ENCODE peak calls at places on chromosomes 3 and 15, in eight cellular contexts. B, S, J, W, Y, G, M and L are unnamed samples.

GRCh38 chr15:73927003-73927475 is 777 bp downstream of the LOXL1 start:
- DNase-seq in B (no peak), Y (peak; percentile 67), M (peak; percentile 39), G (peak; percentile 85), W (no peak), J (peak; percentile 12), S (no peak), L (peak; percentile 50)

GRCh38 chr3:56321383-56321782 is 146.9 kb downstream of the ERC2 start:
- DNase-seq in M (no peak), W (no peak), G (no peak), J (no peak), Y (no peak), S (no peak), B (no peak), L (no peak)

GRCh38 chr15:41855121-41855941 is 16.7 kb downstream of the PLA2G4B start:
- DNase-seq in Y (no peak), M (no peak), G (peak; percentile 91), S (no peak), J (no peak), B (no peak), W (no peak), L (no peak)

GRCh38 chr3:14514323-14514720 is 25.8 kb downstream of the GRIP2 start:
- DNase-seq in B (no peak), Y (peak; percentile 49), J (no peak), S (no peak), G (no peak), M (no peak), W (no peak), L (no peak)

GRCh38 chr15:85974742-85975141 is 104.9 kb upstream of the AGBL1 start:
- DNase-seq in J (no peak), W (no peak), S (no peak), G (peak; percentile 15), M (no peak), B (no peak), Y (no peak), L (no peak)

GRCh38 chr15:84079885-84080777 is 155.4 kb upstream of the GOLGA6L4 start:
- DNase-seq in J (peak; percentile 2), W (peak; percentile 30), G (peak; percentile 92), M (peak; percentile 3), Y (no peak), S (peak; percentile 60), B (peak; percentile 65), L (peak; percentile 52)

GRCh38 chr3:46561951-46562350 is 4.2 kb downstream of the LRRC2 start:
- DNase-seq in W (no peak), S (no peak), J (no peak), B (no peak), Y (no peak), M (no peak), G (no peak), L (no peak)

GRCh38 chr3:133301194-133301593 is 98.7 kb upstream of the BFSP2 start:
- DNase-seq in G (no peak), S (no peak), W (no peak), J (no peak), Y (no peak), M (no peak), B (no peak), L (no peak)

GRCh38 chr3:98073486-98073885 is 13.5 kb upstream of the OR5AC2 start:
- DNase-seq in B (no peak), Y (no peak), G (no peak), W (no peak), M (no peak), J (no peak), S (no peak), L (no peak)

GRCh38 chr15:57727031-57727430 is 20.5 kb downstream of the POLR2M start:
- DNase-seq in W (no peak), Y (no peak), M (no peak), B (no peak), S (no peak), J (no peak), G (no peak), L (no peak)

GRCh38 chr3:65445573-65446204 is 593.0 kb downstream of the MAGI1 start:
- DNase-seq in G (no peak), J (no peak), M (no peak), B (no peak), S (no peak), W (no peak), Y (no peak), L (no peak)

GRCh38 chr3:138222316-138222715 is 35.2 kb downstream of the ARMC8 start:
- DNase-seq in W (no peak), B (no peak), M (no peak), G (no peak), S (no peak), J (no peak), Y (no peak), L (no peak)

GRCh38 chr3:189057369-189057768 is 114.4 kb upstream of the TPRG1 start:
- DNase-seq in M (no peak), S (no peak), J (no peak), B (no peak), G (no peak), Y (no peak), W (no peak), L (no peak)

GRCh38 chr15:73244333-73244732 is 124.4 kb downstream of the HCN4 start:
- DNase-seq in W (no peak), S (no peak), Y (peak; percentile 65), J (no peak), B (no peak), G (peak; percentile 23), M (no peak), L (no peak)